ENCODE peak calls at places on chromosomes 5 and 9, in four cellular contexts. V is upper lobe of left lung, C is K562, L is ovary. A is an unnamed sample.

GRCh38 chr5:149549461-149550266 is 1.6 kb downstream of the CSNK1A1 start:
- DNase-seq in C (no peak), L (peak), V (no peak), A (peak)

GRCh38 chr9:89536618-89537017 is 38.7 kb upstream of the SEMA4D start:
- DNase-seq in L (no peak), V (no peak), C (no peak), A (no peak)

GRCh38 chr5:3277590-3278196 is 317.9 kb upstream of the IRX1 start:
- DNase-seq in V (no peak), L (no peak), C (no peak), A (no peak)

GRCh38 chr5:169904059-169904458 is 76.2 kb downstream of the INSYN2B start:
- DNase-seq in L (no peak), C (no peak), V (no peak), A (no peak)

GRCh38 chr9:107447834-107448233 is 41.7 kb downstream of the KLF4 start:
- DNase-seq in V (no peak), L (no peak), C (no peak), A (no peak)

GRCh38 chr9:35826071-35826701 is 2.3 kb downstream of the FAM221B start:
- DNase-seq in C (peak), L (no peak), V (no peak), A (no peak)

GRCh38 chr5:77076961-77077820 is 9.9 kb downstream of the ZBED3 start:
- DNase-seq in V (peak), C (peak), L (peak), A (peak)

GRCh38 chr9:78326564-78326963 is 29.6 kb downstream of the PSAT1 start:
- DNase-seq in V (no peak), L (no peak), C (no peak), A (no peak)

GRCh38 chr5:133873454-133873853 is 95.0 kb downstream of the C5orf15 start:
- DNase-seq in V (no peak), L (no peak), C (no peak), A (no peak)

GRCh38 chr5:175590471-175590881 is 67.4 kb upstream of the HRH2 start:
- DNase-seq in L (no peak), C (no peak), V (no peak), A (no peak)

GRCh38 chr5:90939208-90939607 is 380.6 kb downstream of the ADGRV1 start:
- DNase-seq in V (no peak), C (no peak), L (no peak), A (no peak)

GRCh38 chr5:2133080-2133479 is 250.4 kb upstream of the IRX4 start:
- DNase-seq in V (no peak), L (no peak), C (no peak), A (no peak)

GRCh38 chr9:97689401-97689800 is 7.7 kb downstream of the XPA start:
- DNase-seq in L (no peak), V (no peak), C (no peak), A (no peak)

GRCh38 chr5:128111818-128112448 is 28.4 kb downstream of the SLC12A2 start:
- DNase-seq in C (no peak), L (no peak), V (no peak), A (no peak)

GRCh38 chr5:142644127-142644526 is 41.8 kb downstream of the FGF1 start:
- DNase-seq in L (no peak), V (no peak), C (no peak), A (no peak)

GRCh38 chr5:3606121-3606831 is 10.6 kb downstream of the IRX1 start:
- DNase-seq in C (no peak), V (peak), L (no peak), A (no peak)

GRCh38 chr9:109886050-109886449 is 106.1 kb downstream of the PALM2AKAP2 start:
- DNase-seq in V (no peak), L (no peak), C (no peak), A (no peak)

GRCh38 chr9:110133608-110134214 is 74.2 kb downstream of the C9orf152 start:
- DNase-seq in C (no peak), V (no peak), L (no peak), A (no peak)

GRCh38 chr9:36164989-36165388 is 4.2 kb upstream of the CCIN start:
- DNase-seq in C (no peak), V (no peak), L (peak), A (no peak)

GRCh38 chr5:9156282-9156681 is 389.6 kb downstream of the SEMA5A start:
- DNase-seq in L (no peak), C (no peak), V (no peak), A (no peak)

GRCh38 chr9:129888085-129888808 is 53.0 kb downstream of the USP20 start:
- DNase-seq in V (peak), L (no peak), C (peak), A (peak)

DNA sequence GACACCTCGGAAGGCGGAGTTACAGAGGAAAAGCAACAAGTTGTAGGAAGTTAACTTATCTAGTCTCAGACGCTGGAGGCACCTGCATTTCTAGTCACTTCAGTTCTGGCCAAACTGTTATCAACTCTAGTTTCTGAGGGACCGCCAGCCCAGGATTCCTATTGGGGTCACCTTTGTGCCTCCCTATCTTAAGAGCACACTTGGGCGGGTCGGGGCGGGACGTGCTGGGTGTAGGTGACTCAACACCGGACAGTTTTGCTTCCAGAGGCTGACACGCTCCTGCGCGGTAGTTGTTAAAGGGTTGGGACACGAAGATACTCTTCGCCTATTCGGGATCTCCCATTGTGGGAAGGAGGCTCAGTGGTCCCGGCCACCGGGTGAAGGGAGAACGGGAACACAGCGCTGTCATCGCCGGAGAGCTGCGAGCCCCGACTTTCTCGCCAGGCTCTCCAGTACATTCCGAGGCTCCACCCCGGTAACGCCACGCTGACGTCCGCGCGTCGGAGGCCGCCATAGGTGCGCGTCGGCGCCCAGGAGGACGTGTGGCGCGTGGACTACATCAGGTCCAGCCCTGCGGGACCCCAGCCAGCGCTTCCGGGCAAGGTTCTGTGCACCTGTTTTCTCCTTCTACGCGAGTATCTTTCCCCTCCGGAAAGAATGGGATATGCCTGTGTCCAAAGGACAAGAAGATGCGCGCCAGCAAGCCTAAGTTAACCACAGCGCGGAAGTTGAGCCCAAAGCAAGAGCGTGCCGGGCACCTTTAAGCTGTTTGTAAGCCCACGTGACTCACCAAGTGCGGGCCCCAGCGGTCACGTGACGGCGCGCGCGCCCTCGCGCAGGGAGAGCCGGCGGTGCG is at the start of gene KDM4C:
- DNase-seq in L (peak), V (peak), C (peak), A (peak)
- TF ChIP-seq EP300 in L (peak), V (no peak), C (no peak), A (peak)

GRCh38 chr9:127396808-127397721 is at the start of gene SLC2A8:
- DNase-seq in L (peak), V (peak), C (peak), A (peak)
- TF ChIP-seq EP300 in L (no peak), V (no peak), C (no peak), A (no peak)

DNA sequence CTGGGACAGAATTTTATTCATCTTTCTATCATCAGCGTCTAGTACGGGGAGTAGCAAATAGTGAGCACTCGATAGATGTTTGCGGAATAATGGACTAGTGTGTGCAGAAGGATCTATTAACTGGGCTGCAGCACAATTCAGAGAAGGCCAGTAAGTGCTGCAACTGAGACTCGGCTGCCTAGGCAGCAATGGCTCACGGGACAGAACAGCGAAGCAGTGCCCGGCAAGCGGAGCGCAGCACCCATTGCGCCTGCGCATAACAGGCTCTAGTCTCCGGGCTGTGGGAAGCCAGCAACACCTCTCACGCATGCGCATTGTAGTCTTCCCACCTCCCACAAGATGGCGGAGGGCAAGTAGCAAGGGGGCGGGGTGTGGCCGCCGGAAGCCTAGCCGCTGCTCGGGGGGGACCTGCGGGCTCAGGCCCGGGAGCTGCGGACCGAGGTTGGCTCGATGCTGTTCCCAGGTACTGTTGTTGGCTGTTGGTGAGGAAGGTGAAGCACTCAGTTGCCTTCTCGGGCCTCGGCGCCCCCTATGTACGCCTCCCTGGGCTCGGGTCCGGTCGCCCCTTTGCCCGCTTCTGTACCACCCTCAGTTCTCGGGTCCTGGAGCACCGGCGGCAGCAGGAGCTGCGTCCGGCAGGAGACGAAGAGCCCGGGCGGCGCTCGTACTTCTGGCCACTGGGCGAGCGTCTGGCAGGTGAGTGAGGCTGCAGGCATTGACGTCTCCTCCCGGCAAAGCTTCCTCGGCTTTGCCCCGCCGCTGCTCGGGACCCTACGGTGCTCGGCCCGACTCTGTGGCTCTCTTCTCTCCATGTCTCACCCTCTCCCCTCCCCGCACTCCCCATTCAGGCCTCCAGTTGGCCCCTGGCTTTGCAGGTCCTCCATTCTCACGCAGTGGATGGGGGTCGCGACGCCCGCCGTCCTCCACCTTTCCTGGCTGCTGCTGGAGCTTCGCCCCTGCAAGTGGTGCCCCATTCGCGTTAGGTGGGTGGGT is 30.2 kb upstream of the APC start:
- DNase-seq in V (peak), C (peak), L (peak), A (peak)
- TF ChIP-seq EP300 in V (no peak), C (no peak), L (no peak), A (no peak)

GRCh38 chr5:172749881-172750608 is 20.9 kb downstream of the DUSP1 start:
- DNase-seq in V (no peak), C (no peak), L (peak), A (peak)
- TF ChIP-seq EP300 in V (no peak), C (no peak), L (peak), A (no peak)

GRCh38 chr9:4553951-4554381 is 63.7 kb downstream of the SLC1A1 start:
- DNase-seq in L (no peak), V (no peak), C (no peak), A (no peak)
- TF ChIP-seq EP300 in L (no peak), V (no peak), C (no peak), A (no peak)

GRCh38 chr9:15529566-15530324 is 19.0 kb upstream of the PSIP1 start:
- DNase-seq in C (no peak), V (no peak), L (no peak), A (no peak)
- TF ChIP-seq EP300 in C (no peak), V (no peak), L (no peak), A (no peak)

DNA sequence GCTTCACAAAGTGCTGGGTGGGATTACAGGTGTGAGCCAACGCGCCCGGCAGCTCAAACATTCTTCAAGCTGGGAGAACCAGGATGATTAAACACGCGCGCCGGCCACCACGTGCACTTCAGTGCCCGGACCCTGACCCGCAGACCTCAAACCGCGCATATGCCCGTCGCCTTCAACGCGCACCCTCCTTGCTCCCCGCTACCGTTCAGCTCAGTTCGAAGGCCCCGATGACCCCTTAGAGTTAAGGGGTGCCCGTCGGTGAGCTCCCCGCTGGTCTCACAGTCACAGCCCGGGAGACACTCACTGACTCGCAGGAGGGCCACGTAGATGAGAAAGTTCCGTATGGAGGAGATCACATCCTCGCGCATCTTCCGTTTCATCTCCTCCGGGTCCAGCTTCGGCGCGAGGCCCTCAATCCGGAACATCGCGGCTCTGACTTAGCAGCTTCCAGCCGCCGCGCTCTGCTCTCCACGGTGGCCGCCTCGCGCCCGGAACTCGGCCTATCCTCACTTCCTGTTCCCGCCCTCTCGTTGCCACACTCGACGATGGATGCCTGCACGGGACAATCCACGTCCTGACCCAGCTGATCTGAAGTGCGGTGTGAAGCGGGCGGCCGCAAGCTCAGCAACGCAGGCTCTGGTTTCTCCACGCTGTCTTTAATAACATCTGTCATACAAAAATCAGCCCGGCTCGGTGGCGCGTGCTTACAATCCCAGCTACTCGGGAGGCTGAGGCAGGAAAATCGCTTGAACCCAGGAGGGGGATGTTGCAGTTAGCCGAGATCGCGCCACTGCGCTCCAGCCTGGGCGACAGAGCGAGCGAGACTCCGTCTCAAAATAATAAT is at the start of gene TOMM5:
- DNase-seq in C (peak), V (peak), L (peak), A (peak)
- TF ChIP-seq EP300 in C (peak), V (no peak), L (no peak), A (no peak)